ENCODE peak calls at places on chromosomes 2 and 18, in six cellular contexts. M is left lung; U is thoracic aorta; J is effector memory CD4-positive, alpha-beta T cell; V is endodermal cell; E is CD8-positive, alpha-beta memory T cell. B is an unnamed sample.

GRCh38 chr2:175684466-175684865 is 317.6 kb downstream of the LNPK start:
- DNase-seq in J (no peak), V (peak; percentile 61), M (no peak), E (no peak), U (no peak), B (no peak)

GRCh38 chr2:209993968-209994367 is 8.5 kb upstream of the RPE start:
- DNase-seq in V (peak; percentile 56), U (no peak), M (no peak), J (no peak), E (no peak), B (no peak)

GRCh38 chr18:24023185-24023814 is 8.7 kb downstream of the TTC39C start:
- DNase-seq in M (no peak), E (no peak), J (no peak), V (peak; percentile 83), U (no peak), B (no peak)

GRCh38 chr18:671405-671804 is 14.0 kb downstream of the TYMS start:
- DNase-seq in M (no peak), E (no peak), U (no peak), V (peak; percentile 13), J (no peak), B (no peak)

GRCh38 chr2:16125614-16126125 is 185.3 kb downstream of the MYCN start:
- DNase-seq in J (no peak), V (peak; percentile 36), U (no peak), M (no peak), E (no peak), B (no peak)

GRCh38 chr2:193556766-193557470 is 1362.2 kb upstream of the TMEFF2 start:
- DNase-seq in U (no peak), M (no peak), V (no peak), J (no peak), E (no peak), B (no peak)

GRCh38 chr2:107553534-107553933 is 273.2 kb upstream of the RGPD4 start:
- DNase-seq in M (no peak), U (no peak), V (no peak), J (no peak), E (no peak), B (no peak)

GRCh38 chr2:59195851-59196250 is 954.7 kb upstream of the FANCL start:
- DNase-seq in U (no peak), E (no peak), V (no peak), M (no peak), J (no peak), B (no peak)

GRCh38 chr18:37567994-37568359 is 2.4 kb upstream of the CELF4 start:
- DNase-seq in J (no peak), E (no peak), V (peak; percentile 51), M (no peak), U (no peak), B (no peak)

GRCh38 chr18:57095884-57096283 is 51.0 kb upstream of the BOD1L2 start:
- DNase-seq in M (no peak), V (no peak), J (no peak), U (no peak), E (no peak), B (no peak)

GRCh38 chr2:103174711-103175110 is 412.9 kb downstream of the TMEM182 start:
- DNase-seq in E (no peak), M (no peak), V (no peak), J (no peak), U (no peak), B (no peak)

GRCh38 chr2:888906-889566 is 61.6 kb upstream of the SNTG2 start:
- DNase-seq in J (no peak), U (no peak), V (peak; percentile 30), M (no peak), E (no peak), B (no peak)

GRCh38 chr18:68519341-68519740 is 195.6 kb downstream of the TMX3 start:
- DNase-seq in V (no peak), J (no peak), M (no peak), U (no peak), E (no peak), B (no peak)

GRCh38 chr2:37211212-37211611 is 14.9 kb downstream of the CEBPZOS start:
- DNase-seq in V (no peak), U (no peak), J (no peak), M (no peak), E (no peak), B (no peak)
- H3K36me3 ChIP-seq in V (peaks cover 94% of the 10 kb centered on the region), U (peaks cover 53% of the 10 kb centered on the region), J (peaks cover 84% of the 10 kb centered on the region), M (peaks cover 95% of the 10 kb centered on the region), E (peaks cover 52% of the 10 kb centered on the region), B (peaks cover 95% of the 10 kb centered on the region)

DNA sequence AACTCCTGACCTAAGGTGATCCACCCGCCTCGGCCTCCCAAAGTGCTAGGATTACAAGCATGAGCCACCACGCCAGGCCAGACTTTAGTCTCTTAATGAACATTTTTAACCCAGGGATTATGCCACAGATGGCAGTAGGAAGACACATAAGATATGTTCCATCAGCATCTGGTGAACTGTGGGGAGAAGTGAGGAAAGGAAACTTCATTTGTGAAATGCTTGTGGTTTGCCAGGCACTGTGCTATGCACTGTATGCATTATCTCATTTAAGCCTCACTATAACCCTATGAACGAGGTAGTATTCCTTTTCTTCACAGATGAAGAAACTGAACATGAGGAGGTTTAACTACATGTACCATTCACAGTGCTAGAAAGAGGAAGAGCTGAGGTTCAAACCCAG is 29.3 kb downstream of the PTRHD1 start:
- DNase-seq in U (no peak), V (no peak), M (no peak), J (no peak), E (no peak), B (no peak)
- H3K36me3 ChIP-seq in U (peaks cover 13% of the 10 kb centered on the region), V (peaks cover 24% of the 10 kb centered on the region), M (peaks cover 72% of the 10 kb centered on the region), J (peaks cover 22% of the 10 kb centered on the region), E (peaks cover 35% of the 10 kb centered on the region), B (peaks cover 59% of the 10 kb centered on the region)

DNA sequence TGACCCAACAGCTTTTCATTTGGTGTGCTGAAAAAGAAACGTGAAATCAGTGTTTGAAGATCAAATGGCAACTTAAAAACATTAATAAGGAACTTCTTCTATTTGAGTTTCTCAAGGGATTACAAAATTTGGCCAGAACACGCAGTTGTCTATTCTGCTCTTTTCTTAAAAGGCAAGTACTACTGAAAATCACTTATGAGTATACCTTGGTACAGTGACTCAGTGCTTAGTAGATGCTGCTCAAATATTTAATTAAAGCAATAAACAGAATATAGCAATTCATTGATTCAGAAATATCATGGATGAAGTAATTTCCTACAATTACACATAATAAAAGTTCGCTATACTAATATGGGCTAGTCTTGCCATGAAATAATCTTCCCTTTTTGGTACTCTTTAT is 38.2 kb upstream of the MCM6 start:
- DNase-seq in J (no peak), M (no peak), V (no peak), E (no peak), U (no peak), B (no peak)
- H3K36me3 ChIP-seq in J (peaks cover 21% of the 10 kb centered on the region), M (peaks cover 31% of the 10 kb centered on the region), V (peaks cover 51% of the 10 kb centered on the region), E (no peaks in the 10 kb centered on the region), U (peaks cover 6% of the 10 kb centered on the region), B (peaks cover 33% of the 10 kb centered on the region)

GRCh38 chr2:113196839-113197238 is 23.1 kb downstream of the PSD4 start:
- DNase-seq in M (peak; percentile 42), J (no peak), E (no peak), V (no peak), U (no peak), B (no peak)

GRCh38 chr2:113197347-113198047 is 23.7 kb downstream of the PSD4 start:
- DNase-seq in E (no peak), M (peak; percentile 33), J (no peak), V (no peak), U (no peak), B (no peak)

GRCh38 chr2:113200236-113200635 is 26.5 kb downstream of the PSD4 start:
- DNase-seq in M (peak; percentile 28), V (peak; percentile 78), J (no peak), E (no peak), U (no peak), B (no peak)

GRCh38 chr2:113198790-113199612 is 25.2 kb downstream of the PSD4 start:
- DNase-seq in J (peak; percentile 58), U (no peak), V (peak; percentile 95), M (peak; percentile 97), E (peak; percentile 56), B (peak; percentile 66)

DNA sequence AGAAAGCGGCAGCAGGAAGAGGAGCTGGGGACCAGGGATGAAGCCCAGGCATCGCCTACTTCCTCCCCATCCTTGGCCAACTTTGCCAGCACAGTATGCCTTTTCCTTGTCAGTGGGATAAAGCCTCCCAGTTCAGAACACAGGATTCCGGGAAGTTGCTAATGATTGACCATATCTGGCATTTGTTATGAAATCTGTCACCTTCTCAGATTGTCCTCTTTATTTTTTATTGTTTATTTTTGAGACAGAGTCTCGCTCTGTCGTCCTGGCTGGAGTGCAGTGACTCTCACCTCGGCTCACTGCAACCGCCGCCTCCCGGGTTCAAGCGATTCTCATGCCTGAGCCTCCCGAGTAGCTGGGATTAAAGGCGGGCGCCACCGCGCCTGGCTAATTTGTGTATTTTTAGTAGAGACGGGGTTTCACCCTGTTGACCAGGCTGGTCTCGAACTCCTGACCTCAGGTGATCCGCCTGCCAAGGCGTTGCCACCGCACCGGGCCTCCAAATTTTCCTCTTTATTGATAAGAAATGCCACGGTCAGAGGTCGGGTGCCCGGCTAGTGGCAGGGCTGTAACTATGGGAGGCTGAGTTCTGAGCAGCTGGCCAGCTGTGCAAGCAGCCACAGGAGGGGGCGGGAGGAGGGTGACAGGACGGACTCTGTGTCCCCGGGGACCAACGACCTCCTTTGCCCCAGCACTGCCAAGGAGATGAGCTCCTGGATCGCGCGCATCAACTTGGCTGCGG is 24.4 kb downstream of the PSD4 start:
- DNase-seq in J (no peak), U (no peak), E (no peak), M (no peak), V (no peak), B (no peak)
- H3K36me3 ChIP-seq in J (peaks cover 81% of the 10 kb centered on the region), U (no peaks in the 10 kb centered on the region), E (peaks cover 73% of the 10 kb centered on the region), M (peaks cover 88% of the 10 kb centered on the region), V (no peaks in the 10 kb centered on the region), B (peaks cover 84% of the 10 kb centered on the region)

GRCh38 chr2:20034821-20035220 is 16.6 kb downstream of the LAPTM4A start:
- DNase-seq in U (no peak), J (no peak), V (no peak), M (no peak), E (no peak), B (no peak)
- H3K36me3 ChIP-seq in U (peaks cover 65% of the 10 kb centered on the region), J (peaks cover 84% of the 10 kb centered on the region), V (peaks cover 96% of the 10 kb centered on the region), M (peaks cover 100% of the 10 kb centered on the region), E (peaks cover 35% of the 10 kb centered on the region), B (peaks cover 82% of the 10 kb centered on the region)

GRCh38 chr2:233491326-233491725 is 75.3 kb downstream of the USP40 start:
- DNase-seq in M (no peak), E (no peak), J (no peak), U (no peak), V (no peak), B (no peak)
- H3K36me3 ChIP-seq in M (peaks cover 38% of the 10 kb centered on the region), E (no peaks in the 10 kb centered on the region), J (peaks cover 10% of the 10 kb centered on the region), U (peaks cover 3% of the 10 kb centered on the region), V (no peaks in the 10 kb centered on the region), B (peaks cover 19% of the 10 kb centered on the region)

DNA sequence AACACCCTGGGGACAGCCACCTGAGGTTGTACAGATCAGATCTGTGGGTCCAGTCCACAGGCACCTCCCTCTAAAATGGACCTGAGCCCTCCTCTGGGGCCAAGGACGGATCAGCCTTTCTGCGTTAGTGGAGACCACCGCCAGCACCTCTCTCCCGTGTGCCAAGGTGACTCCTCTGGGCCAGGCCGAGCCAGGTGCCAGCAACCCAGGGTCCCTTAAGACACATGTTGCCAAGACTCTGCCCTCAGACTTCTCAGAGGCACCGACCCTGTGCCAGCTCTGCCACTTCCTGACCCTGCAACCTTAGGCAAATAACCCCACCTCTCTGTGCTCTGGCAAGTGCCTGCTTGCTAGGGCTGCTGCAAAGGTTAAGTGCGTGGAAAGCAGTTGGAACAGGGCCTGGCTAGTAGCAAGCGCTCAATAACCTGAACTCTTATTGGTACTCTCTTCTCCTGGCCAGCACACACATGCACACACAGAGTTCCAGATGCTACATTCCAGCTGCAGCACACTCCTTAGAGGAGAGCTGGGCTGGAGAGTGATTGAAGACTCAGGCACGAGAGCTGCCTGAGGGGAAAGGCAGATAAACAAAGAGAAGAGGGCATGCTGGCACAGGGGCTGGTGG is 105.6 kb downstream of the TNS1 start:
- DNase-seq in J (no peak), V (no peak), U (no peak), E (no peak), M (no peak), B (no peak)
- H3K36me3 ChIP-seq in J (no peaks in the 10 kb centered on the region), V (no peaks in the 10 kb centered on the region), U (peaks cover 75% of the 10 kb centered on the region), E (no peaks in the 10 kb centered on the region), M (peaks cover 60% of the 10 kb centered on the region), B (no peaks in the 10 kb centered on the region)